ENCODE peak calls at places on chromosomes 6 and 20, in nine cellular contexts. One of them, this sample, is unnamed. For H3K36me3, the result is how much of the 10 kb centered on the place peaks cover.

GRCh38 chr6:166460473-166461437 is 78.0 kb upstream of the MPC1 start:
- DNase-seq in heart right ventricle: no peak
- DNase-seq in CD8-positive, alpha-beta T cell: no peak
- DNase-seq in prostate gland: no peak
- DNase-seq in mucosa of descending colon: no peak
- DNase-seq in lower lobe of right lung: no peak
- DNase-seq in IMR-90: peak
- DNase-seq in ovary: no peak
- DNase-seq in stomach: no peak
- DNase-seq in this sample: peak

GRCh38 chr6:74851598-74851997 is 354.3 kb downstream of the COL12A1 start:
- DNase-seq in mucosa of descending colon: no peak
- DNase-seq in heart right ventricle: no peak
- DNase-seq in lower lobe of right lung: no peak
- DNase-seq in prostate gland: no peak
- DNase-seq in ovary: no peak
- DNase-seq in stomach: no peak
- DNase-seq in IMR-90: peak
- DNase-seq in CD8-positive, alpha-beta T cell: no peak
- DNase-seq in this sample: peak

GRCh38 chr20:36461600-36462439 is 79.5 kb upstream of the MYL9 start:
- DNase-seq in heart right ventricle: peak
- DNase-seq in stomach: peak
- DNase-seq in IMR-90: peak
- DNase-seq in CD8-positive, alpha-beta T cell: peak
- DNase-seq in ovary: peak
- DNase-seq in mucosa of descending colon: peak
- DNase-seq in prostate gland: peak
- DNase-seq in lower lobe of right lung: peak
- DNase-seq in this sample: no peak

GRCh38 chr6:98824163-98824906 is 10.0 kb upstream of the POU3F2 start:
- DNase-seq in IMR-90: no peak
- DNase-seq in lower lobe of right lung: no peak
- DNase-seq in stomach: no peak
- DNase-seq in CD8-positive, alpha-beta T cell: no peak
- DNase-seq in prostate gland: no peak
- DNase-seq in heart right ventricle: no peak
- DNase-seq in mucosa of descending colon: no peak
- DNase-seq in ovary: no peak
- DNase-seq in this sample: no peak

GRCh38 chr6:121093928-121094327 is 240.4 kb downstream of the TBC1D32 start:
- DNase-seq in IMR-90: peak
- DNase-seq in mucosa of descending colon: no peak
- DNase-seq in lower lobe of right lung: no peak
- DNase-seq in ovary: no peak
- DNase-seq in CD8-positive, alpha-beta T cell: no peak
- DNase-seq in prostate gland: no peak
- DNase-seq in stomach: no peak
- DNase-seq in heart right ventricle: no peak
- DNase-seq in this sample: peak

GRCh38 chr6:113762611-113763010 is 94.5 kb upstream of the MARCKS start:
- DNase-seq in IMR-90: no peak
- DNase-seq in heart right ventricle: no peak
- DNase-seq in prostate gland: no peak
- DNase-seq in CD8-positive, alpha-beta T cell: no peak
- DNase-seq in lower lobe of right lung: no peak
- DNase-seq in mucosa of descending colon: no peak
- DNase-seq in ovary: no peak
- DNase-seq in stomach: no peak
- DNase-seq in this sample: no peak

GRCh38 chr6:45706319-45706718 is 309.3 kb downstream of the CLIC5 start:
- DNase-seq in prostate gland: no peak
- DNase-seq in mucosa of descending colon: no peak
- DNase-seq in CD8-positive, alpha-beta T cell: no peak
- DNase-seq in heart right ventricle: no peak
- DNase-seq in lower lobe of right lung: no peak
- DNase-seq in IMR-90: no peak
- DNase-seq in ovary: no peak
- DNase-seq in stomach: no peak
- DNase-seq in this sample: no peak

GRCh38 chr6:144909753-144910280 is 624.7 kb downstream of the UTRN start:
- DNase-seq in IMR-90: peak
- DNase-seq in ovary: no peak
- DNase-seq in heart right ventricle: no peak
- DNase-seq in stomach: no peak
- DNase-seq in mucosa of descending colon: no peak
- DNase-seq in CD8-positive, alpha-beta T cell: no peak
- DNase-seq in lower lobe of right lung: no peak
- DNase-seq in prostate gland: no peak
- DNase-seq in this sample: no peak

GRCh38 chr20:25282796-25283195 is 34.9 kb downstream of the PYGB start:
- DNase-seq in mucosa of descending colon: no peak
- DNase-seq in IMR-90: no peak
- DNase-seq in lower lobe of right lung: peak
- DNase-seq in heart right ventricle: no peak
- DNase-seq in prostate gland: no peak
- DNase-seq in CD8-positive, alpha-beta T cell: no peak
- DNase-seq in stomach: no peak
- DNase-seq in ovary: no peak
- DNase-seq in this sample: no peak

GRCh38 chr20:25282034-25282781 is 34.3 kb downstream of the PYGB start:
- DNase-seq in CD8-positive, alpha-beta T cell: no peak
- DNase-seq in mucosa of descending colon: peak
- DNase-seq in stomach: peak
- DNase-seq in ovary: peak
- DNase-seq in prostate gland: no peak
- DNase-seq in heart right ventricle: no peak
- DNase-seq in lower lobe of right lung: peak
- DNase-seq in IMR-90: no peak
- DNase-seq in this sample: no peak

GRCh38 chr20:25285091-25285647 is 37.3 kb downstream of the PYGB start:
- DNase-seq in stomach: peak
- DNase-seq in prostate gland: no peak
- DNase-seq in CD8-positive, alpha-beta T cell: no peak
- DNase-seq in mucosa of descending colon: peak
- DNase-seq in IMR-90: no peak
- DNase-seq in heart right ventricle: no peak
- DNase-seq in lower lobe of right lung: peak
- DNase-seq in ovary: peak
- DNase-seq in this sample: no peak

GRCh38 chr20:25284131-25284601 is 36.3 kb downstream of the PYGB start:
- DNase-seq in mucosa of descending colon: no peak
- DNase-seq in IMR-90: no peak
- DNase-seq in stomach: peak
- DNase-seq in lower lobe of right lung: peak
- DNase-seq in prostate gland: no peak
- DNase-seq in ovary: peak
- DNase-seq in heart right ventricle: no peak
- DNase-seq in CD8-positive, alpha-beta T cell: no peak
- DNase-seq in this sample: no peak

GRCh38 chr20:25283221-25283951 is 35.5 kb downstream of the PYGB start:
- DNase-seq in ovary: peak
- DNase-seq in stomach: peak
- DNase-seq in prostate gland: no peak
- DNase-seq in CD8-positive, alpha-beta T cell: no peak
- DNase-seq in IMR-90: no peak
- DNase-seq in lower lobe of right lung: peak
- DNase-seq in mucosa of descending colon: peak
- DNase-seq in heart right ventricle: no peak
- DNase-seq in this sample: no peak
- H3K36me3 ChIP-seq in ovary: under half
- H3K36me3 ChIP-seq in stomach: half or more
- H3K36me3 ChIP-seq in prostate gland: under half
- H3K36me3 ChIP-seq in CD8-positive, alpha-beta T cell: under half
- H3K36me3 ChIP-seq in IMR-90: half or more
- H3K36me3 ChIP-seq in lower lobe of right lung: half or more
- H3K36me3 ChIP-seq in mucosa of descending colon: under half
- H3K36me3 ChIP-seq in heart right ventricle: under half
- H3K36me3 ChIP-seq in this sample: half or more

GRCh38 chr6:137200288-137200687 is 18.9 kb downstream of the IFNGR1 start:
- DNase-seq in mucosa of descending colon: no peak
- DNase-seq in prostate gland: no peak
- DNase-seq in ovary: no peak
- DNase-seq in CD8-positive, alpha-beta T cell: no peak
- DNase-seq in stomach: no peak
- DNase-seq in IMR-90: no peak
- DNase-seq in lower lobe of right lung: no peak
- DNase-seq in heart right ventricle: no peak
- DNase-seq in this sample: no peak

GRCh38 chr6:137197684-137198645 is 21.2 kb downstream of the IFNGR1 start:
- DNase-seq in CD8-positive, alpha-beta T cell: no peak
- DNase-seq in lower lobe of right lung: no peak
- DNase-seq in stomach: no peak
- DNase-seq in prostate gland: no peak
- DNase-seq in mucosa of descending colon: no peak
- DNase-seq in ovary: no peak
- DNase-seq in heart right ventricle: no peak
- DNase-seq in IMR-90: no peak
- DNase-seq in this sample: no peak

GRCh38 chr6:137203256-137203655 is 15.9 kb downstream of the IFNGR1 start:
- DNase-seq in heart right ventricle: no peak
- DNase-seq in CD8-positive, alpha-beta T cell: no peak
- DNase-seq in mucosa of descending colon: no peak
- DNase-seq in IMR-90: no peak
- DNase-seq in lower lobe of right lung: no peak
- DNase-seq in stomach: no peak
- DNase-seq in prostate gland: no peak
- DNase-seq in ovary: no peak
- DNase-seq in this sample: no peak

GRCh38 chr6:137206562-137206961 is 12.6 kb downstream of the IFNGR1 start:
- DNase-seq in stomach: no peak
- DNase-seq in IMR-90: no peak
- DNase-seq in heart right ventricle: no peak
- DNase-seq in lower lobe of right lung: no peak
- DNase-seq in CD8-positive, alpha-beta T cell: no peak
- DNase-seq in ovary: no peak
- DNase-seq in prostate gland: no peak
- DNase-seq in mucosa of descending colon: no peak
- DNase-seq in this sample: no peak

DNA sequence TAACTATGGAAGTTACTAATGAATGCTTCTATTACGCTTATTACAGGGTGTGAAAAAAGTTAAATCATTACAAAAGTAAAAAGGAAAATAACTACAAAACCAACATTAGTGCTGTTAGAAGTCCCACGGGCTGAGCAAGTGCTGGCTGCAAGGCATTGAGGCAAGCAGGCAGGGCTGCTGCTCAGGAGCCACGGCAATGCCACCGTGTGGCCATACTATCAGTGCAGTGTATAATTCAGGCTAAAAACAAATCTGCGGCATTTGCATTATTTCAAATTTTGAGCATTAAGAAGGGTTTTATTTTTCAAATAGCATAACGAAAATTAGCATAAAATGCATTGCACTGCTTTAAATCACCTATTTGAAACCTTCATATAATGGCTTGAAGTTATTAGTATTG is 17.1 kb downstream of the IFNGR1 start:
- DNase-seq in lower lobe of right lung: no peak
- DNase-seq in CD8-positive, alpha-beta T cell: no peak
- DNase-seq in stomach: no peak
- DNase-seq in heart right ventricle: no peak
- DNase-seq in ovary: no peak
- DNase-seq in prostate gland: peak
- DNase-seq in mucosa of descending colon: no peak
- DNase-seq in IMR-90: no peak
- DNase-seq in this sample: no peak
- TF ChIP-seq CTCF in lower lobe of right lung: peak
- TF ChIP-seq CTCF in CD8-positive, alpha-beta T cell: no peak
- TF ChIP-seq CTCF in stomach: no peak
- TF ChIP-seq CTCF in heart right ventricle: peak
- TF ChIP-seq CTCF in ovary: no peak
- TF ChIP-seq CTCF in prostate gland: no peak
- TF ChIP-seq CTCF in mucosa of descending colon: no peak
- TF ChIP-seq CTCF in IMR-90: no peak
- TF ChIP-seq CTCF in this sample: no peak

GRCh38 chr6:42642794-42643193 is 79.0 kb downstream of the UBR2 start:
- DNase-seq in stomach: no peak
- DNase-seq in ovary: no peak
- DNase-seq in mucosa of descending colon: no peak
- DNase-seq in CD8-positive, alpha-beta T cell: no peak
- DNase-seq in heart right ventricle: no peak
- DNase-seq in IMR-90: no peak
- DNase-seq in lower lobe of right lung: no peak
- DNase-seq in prostate gland: no peak
- DNase-seq in this sample: no peak
- H3K36me3 ChIP-seq in stomach: half or more
- H3K36me3 ChIP-seq in ovary: under half
- H3K36me3 ChIP-seq in mucosa of descending colon: under half
- H3K36me3 ChIP-seq in CD8-positive, alpha-beta T cell: under half
- H3K36me3 ChIP-seq in heart right ventricle: under half
- H3K36me3 ChIP-seq in IMR-90: under half
- H3K36me3 ChIP-seq in lower lobe of right lung: half or more
- H3K36me3 ChIP-seq in prostate gland: under half
- H3K36me3 ChIP-seq in this sample: under half

GRCh38 chr20:46758929-46759669 is 49.6 kb downstream of the SLC2A10 start:
- DNase-seq in IMR-90: no peak
- DNase-seq in stomach: no peak
- DNase-seq in CD8-positive, alpha-beta T cell: no peak
- DNase-seq in heart right ventricle: no peak
- DNase-seq in lower lobe of right lung: no peak
- DNase-seq in mucosa of descending colon: no peak
- DNase-seq in ovary: no peak
- DNase-seq in prostate gland: no peak
- DNase-seq in this sample: no peak

GRCh38 chr20:46764068-46764467 is 54.6 kb downstream of the SLC2A10 start:
- DNase-seq in CD8-positive, alpha-beta T cell: no peak
- DNase-seq in prostate gland: no peak
- DNase-seq in stomach: no peak
- DNase-seq in IMR-90: no peak
- DNase-seq in lower lobe of right lung: no peak
- DNase-seq in heart right ventricle: no peak
- DNase-seq in mucosa of descending colon: no peak
- DNase-seq in ovary: no peak
- DNase-seq in this sample: no peak

GRCh38 chr20:46765506-46765905 is 56.1 kb downstream of the SLC2A10 start:
- DNase-seq in stomach: no peak
- DNase-seq in heart right ventricle: no peak
- DNase-seq in IMR-90: no peak
- DNase-seq in CD8-positive, alpha-beta T cell: no peak
- DNase-seq in prostate gland: no peak
- DNase-seq in mucosa of descending colon: no peak
- DNase-seq in lower lobe of right lung: no peak
- DNase-seq in ovary: no peak
- DNase-seq in this sample: no peak

GRCh38 chr20:46757754-46758678 is 48.6 kb downstream of the SLC2A10 start:
- DNase-seq in lower lobe of right lung: peak
- DNase-seq in heart right ventricle: peak
- DNase-seq in mucosa of descending colon: peak
- DNase-seq in ovary: peak
- DNase-seq in prostate gland: peak
- DNase-seq in IMR-90: peak
- DNase-seq in CD8-positive, alpha-beta T cell: peak
- DNase-seq in stomach: peak
- DNase-seq in this sample: no peak

DNA sequence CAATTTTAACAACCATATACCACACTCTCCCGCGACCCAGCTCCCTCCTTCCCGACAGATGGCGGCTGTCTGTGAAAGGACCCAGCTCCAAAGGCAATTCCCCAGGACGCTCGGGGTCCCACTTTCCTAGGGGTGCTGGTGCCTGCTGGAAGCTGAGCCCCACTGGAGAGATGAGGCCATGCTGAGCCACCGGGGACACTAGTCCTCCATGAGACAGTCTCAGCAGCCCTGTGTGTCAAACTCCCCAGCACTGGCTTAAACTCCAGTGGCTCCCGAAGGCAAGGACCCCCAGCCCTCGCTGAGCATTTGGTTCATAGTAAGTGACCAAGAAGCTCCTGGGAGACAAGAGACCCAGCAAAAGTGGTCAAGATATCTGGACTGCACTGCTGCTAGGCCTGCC is 52.1 kb downstream of the SLC2A10 start:
- DNase-seq in prostate gland: no peak
- DNase-seq in stomach: no peak
- DNase-seq in IMR-90: no peak
- DNase-seq in heart right ventricle: no peak
- DNase-seq in ovary: no peak
- DNase-seq in mucosa of descending colon: no peak
- DNase-seq in lower lobe of right lung: no peak
- DNase-seq in CD8-positive, alpha-beta T cell: no peak
- DNase-seq in this sample: no peak
- TF ChIP-seq CTCF in prostate gland: no peak
- TF ChIP-seq CTCF in stomach: no peak
- TF ChIP-seq CTCF in IMR-90: no peak
- TF ChIP-seq CTCF in heart right ventricle: no peak
- TF ChIP-seq CTCF in ovary: no peak
- TF ChIP-seq CTCF in mucosa of descending colon: no peak
- TF ChIP-seq CTCF in lower lobe of right lung: no peak
- TF ChIP-seq CTCF in CD8-positive, alpha-beta T cell: no peak
- TF ChIP-seq CTCF in this sample: no peak

This sample was measured in BJ.